ENCODE peak calls at places on chromosomes 2 and 18, in nine cellular contexts. C, W, A, D, Z, X, O, U and N are unnamed samples.

GRCh38 chr2:62140785-62141740 is 54.9 kb upstream of the B3GNT2 start:
- DNase-seq in U (no peak), W (no peak), A (peak), X (no peak), D (no peak), C (no peak), O (no peak), Z (no peak), N (no peak)

GRCh38 chr18:64546451-64546850 is 397.6 kb upstream of the LINC00305 start:
- DNase-seq in C (no peak), X (no peak), D (no peak), Z (no peak), W (no peak), A (no peak), O (no peak), U (no peak), N (no peak)

GRCh38 chr18:8610442-8610801 is 1.2 kb downstream of the RAB12 start:
- DNase-seq in U (peak), W (peak), Z (peak), A (peak), C (peak), D (peak), X (no peak), O (no peak), N (no peak)

GRCh38 chr18:46601338-46601908 is 55.6 kb downstream of the LOXHD1 start:
- DNase-seq in O (no peak), X (no peak), A (peak), W (no peak), U (no peak), C (no peak), Z (no peak), D (no peak), N (no peak)

GRCh38 chr2:230575640-230576324 is 136.9 kb upstream of the CAB39 start:
- DNase-seq in W (no peak), U (no peak), C (no peak), O (no peak), Z (no peak), D (no peak), A (peak), X (no peak), N (no peak)

GRCh38 chr2:170974304-170974993 is 45.4 kb downstream of the GORASP2 start:
- DNase-seq in O (peak), A (no peak), D (no peak), U (peak), W (no peak), Z (no peak), C (peak), X (no peak), N (peak)

GRCh38 chr2:69674301-69674640 is 30.7 kb upstream of the AAK1 start:
- DNase-seq in C (no peak), X (no peak), W (no peak), Z (no peak), A (no peak), O (no peak), D (no peak), U (no peak), N (no peak)

GRCh38 chr18:68918216-68918615 is 120.3 kb downstream of the CCDC102B start:
- DNase-seq in O (peak), D (no peak), Z (no peak), C (no peak), U (no peak), X (no peak), W (no peak), A (no peak), N (no peak)

GRCh38 chr2:221969087-221969829 is 329.5 kb downstream of the PAX3 start:
- DNase-seq in O (peak), Z (peak), X (no peak), A (peak), U (peak), W (peak), D (no peak), C (peak), N (peak)

GRCh38 chr18:72768681-72769229 is 99.0 kb downstream of the NETO1 start:
- DNase-seq in D (no peak), A (no peak), X (no peak), U (no peak), W (no peak), Z (no peak), C (no peak), O (peak), N (no peak)
- TF ChIP-seq CTCF in D (no peak), A (no peak), X (no peak), U (no peak), W (no peak), Z (no peak), C (no peak), O (peak), N (no peak)

GRCh38 chr2:111126581-111126980 is 5.9 kb downstream of the BCL2L11 start:
- DNase-seq in C (no peak), A (no peak), O (no peak), U (no peak), X (no peak), W (no peak), Z (no peak), D (no peak), N (no peak)

GRCh38 chr2:111121028-111121872 is 536 bp downstream of the BCL2L11 start:
- DNase-seq in X (peak), U (peak), W (no peak), A (peak), Z (peak), C (peak), O (peak), D (peak), N (peak)

GRCh38 chr2:111121873-111122630 is 1.3 kb downstream of the BCL2L11 start:
- DNase-seq in C (peak), A (peak), O (peak), W (peak), U (peak), Z (peak), X (peak), D (peak), N (peak)

GRCh38 chr2:111122631-111123421 is 2.1 kb downstream of the BCL2L11 start:
- DNase-seq in U (peak), C (peak), A (peak), X (peak), W (peak), O (peak), D (peak), Z (peak), N (peak)

DNA sequence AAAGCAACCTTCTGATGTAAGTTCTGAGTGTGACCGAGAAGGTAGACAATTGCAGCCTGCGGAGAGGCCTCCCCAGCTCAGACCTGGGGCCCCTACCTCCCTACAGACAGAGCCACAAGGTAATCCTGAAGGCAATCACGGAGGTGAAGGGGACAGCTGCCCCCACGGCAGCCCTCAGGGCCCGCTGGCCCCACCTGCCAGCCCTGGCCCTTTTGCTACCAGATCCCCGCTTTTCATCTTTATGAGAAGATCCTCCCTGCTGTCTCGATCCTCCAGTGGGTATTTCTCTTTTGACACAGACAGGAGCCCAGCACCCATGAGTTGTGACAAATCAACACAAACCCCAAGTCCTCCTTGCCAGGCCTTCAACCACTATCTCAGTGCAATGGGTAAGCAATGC is 3.0 kb downstream of the BCL2L11 start:
- DNase-seq in C (no peak), D (no peak), X (no peak), U (no peak), Z (no peak), O (no peak), W (no peak), A (no peak), N (no peak)
- H3K4me3 ChIP-seq in C (no peak), D (no peak), X (no peak), U (no peak), Z (no peak), O (no peak), W (no peak), A (peak), N (no peak)

DNA sequence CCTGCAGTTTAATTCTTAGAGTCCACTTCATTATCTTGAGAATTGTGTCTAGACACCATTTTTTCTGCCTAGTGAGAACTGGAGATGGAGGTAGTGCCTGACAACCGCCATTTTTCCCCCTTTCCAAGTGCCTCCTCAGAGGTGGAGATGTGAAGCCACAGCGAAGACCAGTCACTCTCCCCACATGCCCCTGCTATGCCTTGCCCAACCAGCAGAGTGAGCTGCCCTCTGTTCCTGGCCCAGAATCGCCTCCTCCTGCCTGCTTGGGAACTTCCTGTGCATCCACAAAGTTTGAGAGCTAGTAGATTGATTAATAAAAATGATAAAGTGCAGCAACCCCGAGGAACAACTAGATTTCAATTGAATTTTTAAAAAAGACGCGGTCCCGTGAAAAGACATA is 123.3 kb downstream of the CLIP4 start:
- DNase-seq in A (peak), D (no peak), U (peak), O (peak), Z (no peak), C (no peak), W (peak), X (no peak), N (peak)
- TF ChIP-seq CTCF in A (peak), D (peak), U (peak), O (peak), Z (peak), C (peak), W (peak), X (peak), N (peak)

DNA sequence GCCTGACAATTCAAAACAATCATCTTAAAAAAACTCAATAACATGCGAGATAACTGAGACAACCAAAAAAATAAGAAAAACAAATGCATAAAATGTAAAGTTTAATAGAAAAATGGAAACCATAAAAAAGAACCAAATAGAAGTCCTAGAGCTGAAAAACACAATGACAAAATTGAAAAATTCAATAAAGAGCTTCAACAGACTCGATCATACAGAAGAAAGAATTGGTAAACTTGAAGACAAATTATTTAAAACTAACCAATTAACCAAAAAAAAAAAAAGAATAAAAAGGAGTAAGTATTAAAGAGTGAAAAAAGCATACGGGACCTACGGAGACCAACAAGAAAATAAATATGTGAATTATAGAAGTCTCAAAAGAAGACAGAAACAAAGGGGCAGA is 37.7 kb downstream of the GPC1 start:
- DNase-seq in O (no peak), W (no peak), A (no peak), Z (no peak), C (no peak), X (no peak), D (no peak), U (no peak), N (no peak)
- H3K4me3 ChIP-seq in O (no peak), W (no peak), A (no peak), Z (no peak), C (no peak), X (no peak), D (no peak), U (no peak), N (no peak)

GRCh38 chr2:174581543-174581942 is 16.1 kb downstream of the WIPF1 start:
- DNase-seq in O (no peak), U (no peak), W (no peak), Z (no peak), X (no peak), A (no peak), C (no peak), D (no peak), N (no peak)

GRCh38 chr2:174580951-174581350 is 16.7 kb downstream of the WIPF1 start:
- DNase-seq in O (no peak), X (no peak), W (no peak), C (no peak), D (no peak), Z (no peak), A (no peak), U (no peak), N (no peak)

GRCh38 chr2:174574657-174575056 is 22.9 kb downstream of the WIPF1 start:
- DNase-seq in C (peak), X (no peak), D (no peak), W (peak), O (peak), A (no peak), Z (no peak), U (no peak), N (peak)

GRCh38 chr2:174575124-174575776 is 22.4 kb downstream of the WIPF1 start:
- DNase-seq in C (no peak), Z (no peak), W (no peak), A (no peak), D (no peak), O (no peak), X (no peak), U (no peak), N (no peak)

GRCh38 chr2:174577967-174578589 is 19.5 kb downstream of the WIPF1 start:
- DNase-seq in O (peak), A (peak), U (peak), D (no peak), C (peak), X (no peak), W (peak), Z (no peak), N (peak)
- TF ChIP-seq CTCF in O (peak), A (peak), U (peak), D (peak), C (peak), X (peak), W (peak), Z (peak), N (peak)

GRCh38 chr18:58781627-58782194 is 83.0 kb upstream of the ZNF532 start:
- DNase-seq in U (peak), C (peak), D (peak), O (peak), X (peak), W (peak), Z (peak), A (peak), N (peak)

GRCh38 chr18:58784601-58785137 is 80.0 kb upstream of the ZNF532 start:
- DNase-seq in Z (no peak), W (no peak), U (no peak), D (peak), A (no peak), O (peak), C (no peak), X (no peak), N (peak)

GRCh38 chr18:58779514-58779913 is 85.2 kb upstream of the ZNF532 start:
- DNase-seq in O (no peak), X (no peak), A (no peak), W (no peak), D (no peak), Z (no peak), C (no peak), U (no peak), N (no peak)

GRCh38 chr18:58776084-58776483 is 88.6 kb upstream of the ZNF532 start:
- DNase-seq in O (no peak), X (no peak), A (no peak), C (no peak), U (no peak), D (no peak), W (peak), Z (no peak), N (peak)

GRCh38 chr18:58780045-58780444 is 84.6 kb upstream of the ZNF532 start:
- DNase-seq in O (no peak), W (no peak), U (no peak), A (no peak), D (no peak), C (no peak), Z (no peak), X (no peak), N (no peak)
- H3K4me3 ChIP-seq in O (no peak), W (no peak), U (no peak), A (no peak), D (no peak), C (no peak), Z (no peak), X (no peak), N (no peak)

DNA sequence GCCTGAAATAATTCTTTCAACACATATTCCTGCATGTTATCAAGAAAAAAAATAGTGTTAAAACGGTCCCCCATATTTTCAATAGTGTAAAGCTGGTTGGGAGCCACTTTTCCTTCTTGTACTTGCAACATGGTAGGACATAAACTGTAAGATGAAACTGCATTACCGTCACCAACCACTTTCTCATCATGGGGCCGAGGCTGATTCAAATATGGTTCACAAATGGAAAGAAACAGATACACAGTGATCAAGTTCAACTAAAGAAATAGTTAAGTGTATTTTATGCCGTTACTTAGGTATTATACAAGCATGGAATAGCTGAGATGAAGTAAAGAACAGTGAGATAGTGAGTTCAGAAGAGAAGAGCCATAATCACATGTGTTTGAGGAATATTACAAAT is 360.7 kb downstream of the ZEB2 start:
- DNase-seq in D (no peak), O (no peak), X (no peak), A (peak), C (no peak), Z (no peak), W (no peak), U (no peak), N (no peak)
- TF ChIP-seq CTCF in D (no peak), O (no peak), X (no peak), A (no peak), C (peak), Z (no peak), W (no peak), U (no peak), N (no peak)

GRCh38 chr2:907706-908105 is 42.9 kb upstream of the SNTG2 start:
- DNase-seq in A (no peak), C (no peak), W (no peak), X (no peak), U (no peak), D (no peak), Z (no peak), O (no peak), N (no peak)

GRCh38 chr2:905833-906140 is 44.9 kb upstream of the SNTG2 start:
- DNase-seq in U (no peak), X (no peak), D (no peak), W (no peak), Z (no peak), A (no peak), C (no peak), O (no peak), N (no peak)

GRCh38 chr2:910698-911097 is 40.0 kb upstream of the SNTG2 start:
- DNase-seq in A (no peak), Z (no peak), X (no peak), O (no peak), C (no peak), U (no peak), W (no peak), D (no peak), N (no peak)

GRCh38 chr2:905091-905832 is 45.4 kb upstream of the SNTG2 start:
- DNase-seq in A (no peak), X (no peak), W (no peak), C (no peak), O (no peak), U (no peak), D (no peak), Z (no peak), N (no peak)

DNA sequence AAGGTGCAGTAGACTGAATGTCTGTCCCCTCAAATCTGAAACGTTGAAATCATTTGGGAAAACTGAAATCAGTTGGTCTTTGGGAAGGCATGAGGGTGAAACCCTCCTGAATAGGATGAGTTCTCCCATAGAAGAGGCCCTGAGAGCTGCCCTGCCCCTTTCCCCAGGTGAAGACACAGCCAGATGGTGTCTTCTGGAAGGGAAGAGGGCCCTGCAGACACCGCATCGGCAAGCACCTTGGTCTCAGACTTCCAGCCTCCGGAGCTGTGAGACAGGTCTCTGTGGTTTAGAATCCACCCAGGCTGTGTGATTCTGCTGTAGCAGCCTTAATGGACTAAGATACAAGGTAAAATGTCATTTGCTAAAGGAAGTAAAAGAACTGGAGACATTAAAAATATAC is 42.1 kb upstream of the SNTG2 start:
- DNase-seq in Z (no peak), O (no peak), X (no peak), A (no peak), C (no peak), W (no peak), D (no peak), U (no peak), N (no peak)
- H3K4me3 ChIP-seq in Z (no peak), O (no peak), X (no peak), A (no peak), C (no peak), W (no peak), D (no peak), U (no peak), N (no peak)